ENCODE peak calls at places on chromosomes 7 and 10, in seven cellular contexts. One of them, this sample, is unnamed. For H3K36me3, the result is how much of the 10 kb centered on the place peaks cover.

GRCh38 chr10:55024718-55025117 is 223.7 kb upstream of the PCDH15 start:
- DNase-seq in HepG2: no peak
- DNase-seq in H1: no peak
- DNase-seq in HCT116: no peak
- DNase-seq in K562: no peak
- DNase-seq in GM12878: no peak
- DNase-seq in SK-N-SH: peak
- DNase-seq in this sample: no peak

GRCh38 chr10:132522521-132523411 is 14.8 kb upstream of the INPP5A start:
- DNase-seq in HCT116: no peak
- DNase-seq in HepG2: no peak
- DNase-seq in SK-N-SH: peak
- DNase-seq in GM12878: no peak
- DNase-seq in H1: no peak
- DNase-seq in K562: no peak
- DNase-seq in this sample: no peak

GRCh38 chr7:119283353-119283752 is 989.6 kb upstream of the KCND2 start:
- DNase-seq in HCT116: no peak
- DNase-seq in GM12878: no peak
- DNase-seq in K562: no peak
- DNase-seq in H1: no peak
- DNase-seq in SK-N-SH: peak
- DNase-seq in HepG2: no peak
- DNase-seq in this sample: no peak

GRCh38 chr7:116354171-116354545 is 143.8 kb downstream of the TES start:
- DNase-seq in H1: no peak
- DNase-seq in GM12878: no peak
- DNase-seq in K562: no peak
- DNase-seq in SK-N-SH: no peak
- DNase-seq in HCT116: no peak
- DNase-seq in HepG2: no peak
- DNase-seq in this sample: no peak

GRCh38 chr10:95755511-95756004 is 405 bp upstream of the ENTPD1 start:
- DNase-seq in SK-N-SH: no peak
- DNase-seq in H1: no peak
- DNase-seq in HCT116: no peak
- DNase-seq in K562: no peak
- DNase-seq in GM12878: peak
- DNase-seq in HepG2: peak
- DNase-seq in this sample: no peak

GRCh38 chr7:18352339-18353255 is 143.0 kb upstream of the HDAC9 start:
- DNase-seq in SK-N-SH: peak
- DNase-seq in HCT116: peak
- DNase-seq in GM12878: no peak
- DNase-seq in HepG2: peak
- DNase-seq in K562: peak
- DNase-seq in H1: peak
- DNase-seq in this sample: peak

GRCh38 chr10:123869015-123869414 is 22.6 kb downstream of the CPXM2 start:
- DNase-seq in GM12878: no peak
- DNase-seq in H1: peak
- DNase-seq in HepG2: no peak
- DNase-seq in HCT116: no peak
- DNase-seq in K562: no peak
- DNase-seq in SK-N-SH: no peak
- DNase-seq in this sample: no peak

GRCh38 chr7:44264221-44264956 is 61.0 kb downstream of the CAMK2B start:
- DNase-seq in GM12878: no peak
- DNase-seq in H1: no peak
- DNase-seq in K562: no peak
- DNase-seq in HCT116: no peak
- DNase-seq in SK-N-SH: peak
- DNase-seq in HepG2: no peak
- DNase-seq in this sample: no peak

GRCh38 chr7:141654551-141654950 is 47.4 kb downstream of the DENND11 start:
- DNase-seq in H1: no peak
- DNase-seq in K562: peak
- DNase-seq in HepG2: peak
- DNase-seq in GM12878: peak
- DNase-seq in HCT116: peak
- DNase-seq in SK-N-SH: peak
- DNase-seq in this sample: peak

GRCh38 chr10:97373456-97373855 is 27.7 kb downstream of the RRP12 start:
- DNase-seq in GM12878: no peak
- DNase-seq in SK-N-SH: no peak
- DNase-seq in K562: no peak
- DNase-seq in HepG2: no peak
- DNase-seq in H1: no peak
- DNase-seq in HCT116: no peak
- DNase-seq in this sample: no peak

GRCh38 chr7:25832456-25832855 is 319.5 kb upstream of the NFE2L3 start:
- DNase-seq in HepG2: peak
- DNase-seq in K562: no peak
- DNase-seq in H1: no peak
- DNase-seq in HCT116: no peak
- DNase-seq in GM12878: no peak
- DNase-seq in SK-N-SH: no peak
- DNase-seq in this sample: no peak

GRCh38 chr10:35765996-35766395 is 123.9 kb upstream of the FZD8 start:
- DNase-seq in H1: no peak
- DNase-seq in HepG2: no peak
- DNase-seq in SK-N-SH: no peak
- DNase-seq in HCT116: no peak
- DNase-seq in GM12878: no peak
- DNase-seq in K562: no peak
- DNase-seq in this sample: no peak

GRCh38 chr7:65927489-65928448 is 54.2 kb downstream of the GUSB start:
- DNase-seq in K562: peak
- DNase-seq in SK-N-SH: peak
- DNase-seq in GM12878: no peak
- DNase-seq in H1: no peak
- DNase-seq in HCT116: no peak
- DNase-seq in HepG2: no peak
- DNase-seq in this sample: no peak

GRCh38 chr10:72784551-72785421 is 92.8 kb downstream of the MCU start:
- DNase-seq in K562: no peak
- DNase-seq in GM12878: no peak
- DNase-seq in HepG2: no peak
- DNase-seq in H1: no peak
- DNase-seq in HCT116: peak
- DNase-seq in SK-N-SH: no peak
- DNase-seq in this sample: peak

GRCh38 chr7:47370461-47371042 is 211.4 kb downstream of the TNS3 start:
- DNase-seq in K562: no peak
- DNase-seq in HepG2: no peak
- DNase-seq in HCT116: no peak
- DNase-seq in GM12878: no peak
- DNase-seq in H1: no peak
- DNase-seq in SK-N-SH: no peak
- DNase-seq in this sample: no peak

GRCh38 chr7:51000956-51001355 is 218.3 kb upstream of the GRB10 start:
- DNase-seq in K562: no peak
- DNase-seq in H1: no peak
- DNase-seq in HepG2: no peak
- DNase-seq in SK-N-SH: no peak
- DNase-seq in GM12878: no peak
- DNase-seq in HCT116: no peak
- DNase-seq in this sample: no peak

GRCh38 chr7:5282464-5283316 is at the start of gene SLC29A4:
- DNase-seq in HepG2: no peak
- DNase-seq in SK-N-SH: peak
- DNase-seq in K562: peak
- DNase-seq in GM12878: no peak
- DNase-seq in H1: no peak
- DNase-seq in HCT116: peak
- DNase-seq in this sample: no peak

GRCh38 chr10:68666280-68666760 is 54.7 kb upstream of the CCAR1 start:
- DNase-seq in H1: no peak
- DNase-seq in GM12878: no peak
- DNase-seq in SK-N-SH: no peak
- DNase-seq in HCT116: no peak
- DNase-seq in HepG2: no peak
- DNase-seq in K562: no peak
- DNase-seq in this sample: no peak

GRCh38 chr10:58087896-58088295 is 179.8 kb downstream of the IPMK start:
- DNase-seq in HCT116: no peak
- DNase-seq in GM12878: no peak
- DNase-seq in HepG2: no peak
- DNase-seq in K562: no peak
- DNase-seq in H1: no peak
- DNase-seq in SK-N-SH: no peak
- DNase-seq in this sample: no peak
- TF ChIP-seq YY1 in HCT116: no peak
- TF ChIP-seq YY1 in GM12878: no peak
- TF ChIP-seq YY1 in HepG2: no peak
- TF ChIP-seq YY1 in K562: no peak
- TF ChIP-seq YY1 in H1: no peak
- TF ChIP-seq YY1 in SK-N-SH: no peak
- TF ChIP-seq YY1 in this sample: no peak

DNA sequence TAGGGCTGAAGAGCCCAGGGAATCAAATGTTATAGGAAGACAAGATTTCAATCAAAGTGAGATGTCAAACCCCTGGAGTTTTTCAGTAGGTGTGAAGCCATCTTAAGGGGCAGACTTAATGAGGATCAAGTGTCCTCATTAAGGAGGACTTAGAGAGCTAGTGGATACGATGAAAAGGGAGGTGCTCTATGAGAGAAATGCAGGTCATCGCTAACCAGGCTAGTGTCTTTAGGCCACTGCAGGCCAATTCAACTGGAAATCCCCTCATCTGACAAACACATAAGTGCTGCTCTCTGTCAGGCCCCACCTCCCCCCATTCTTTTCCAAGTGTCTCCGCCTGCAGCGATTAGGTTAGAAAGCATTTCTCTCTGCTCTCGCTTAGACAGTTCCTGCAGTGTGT is 33.8 kb downstream of the RBM28 start:
- DNase-seq in K562: no peak
- DNase-seq in GM12878: no peak
- DNase-seq in SK-N-SH: no peak
- DNase-seq in HepG2: no peak
- DNase-seq in H1: no peak
- DNase-seq in HCT116: no peak
- DNase-seq in this sample: no peak
- H3K36me3 ChIP-seq in K562: half or more
- H3K36me3 ChIP-seq in GM12878: under half
- H3K36me3 ChIP-seq in SK-N-SH: half or more
- H3K36me3 ChIP-seq in HepG2: half or more
- H3K36me3 ChIP-seq in H1: half or more
- H3K36me3 ChIP-seq in HCT116: under half
- H3K36me3 ChIP-seq in this sample: half or more

GRCh38 chr7:36291387-36292316 is 98.0 kb upstream of the ANLN start:
- DNase-seq in K562: peak
- DNase-seq in SK-N-SH: peak
- DNase-seq in HepG2: peak
- DNase-seq in HCT116: peak
- DNase-seq in GM12878: no peak
- DNase-seq in H1: peak
- DNase-seq in this sample: peak
- H3K4me3 ChIP-seq in K562: no peak
- H3K4me3 ChIP-seq in SK-N-SH: peak
- H3K4me3 ChIP-seq in HepG2: peak
- H3K4me3 ChIP-seq in HCT116: peak
- H3K4me3 ChIP-seq in GM12878: peak
- H3K4me3 ChIP-seq in H1: no peak
- H3K4me3 ChIP-seq in this sample: no peak

GRCh38 chr7:129363-130221 is 62.8 kb upstream of the FAM20C start:
- DNase-seq in SK-N-SH: no peak
- DNase-seq in K562: no peak
- DNase-seq in HCT116: no peak
- DNase-seq in H1: no peak
- DNase-seq in HepG2: no peak
- DNase-seq in GM12878: no peak
- DNase-seq in this sample: no peak
- TF ChIP-seq YY1 in SK-N-SH: no peak
- TF ChIP-seq YY1 in K562: no peak
- TF ChIP-seq YY1 in HCT116: no peak
- TF ChIP-seq YY1 in H1: no peak
- TF ChIP-seq YY1 in HepG2: no peak
- TF ChIP-seq YY1 in GM12878: no peak
- TF ChIP-seq YY1 in this sample: no peak

DNA sequence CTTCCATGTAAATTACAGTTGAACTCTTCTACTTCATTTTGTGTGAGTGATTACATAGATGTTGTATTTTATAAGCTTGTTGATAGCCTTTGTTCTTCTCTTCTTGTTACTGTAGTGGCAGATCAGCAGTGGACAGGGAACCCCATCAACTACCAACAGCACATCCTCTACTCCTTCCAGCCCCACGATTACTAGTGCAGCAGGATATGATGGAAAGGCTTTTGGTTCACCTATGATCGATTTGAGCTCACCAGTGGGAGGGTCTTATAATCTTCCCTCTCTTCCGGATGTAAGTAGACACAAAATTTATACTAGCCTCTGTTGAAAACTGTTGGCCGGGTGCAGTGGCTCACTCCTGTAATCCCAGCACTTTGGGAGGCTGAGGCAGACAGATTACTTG is 110.7 kb downstream of the TRIM24 start:
- DNase-seq in SK-N-SH: no peak
- DNase-seq in HCT116: no peak
- DNase-seq in GM12878: no peak
- DNase-seq in K562: no peak
- DNase-seq in HepG2: no peak
- DNase-seq in H1: no peak
- DNase-seq in this sample: no peak
- H3K36me3 ChIP-seq in SK-N-SH: half or more
- H3K36me3 ChIP-seq in HCT116: under half
- H3K36me3 ChIP-seq in GM12878: under half
- H3K36me3 ChIP-seq in K562: half or more
- H3K36me3 ChIP-seq in HepG2: half or more
- H3K36me3 ChIP-seq in H1: half or more
- H3K36me3 ChIP-seq in this sample: half or more

DNA sequence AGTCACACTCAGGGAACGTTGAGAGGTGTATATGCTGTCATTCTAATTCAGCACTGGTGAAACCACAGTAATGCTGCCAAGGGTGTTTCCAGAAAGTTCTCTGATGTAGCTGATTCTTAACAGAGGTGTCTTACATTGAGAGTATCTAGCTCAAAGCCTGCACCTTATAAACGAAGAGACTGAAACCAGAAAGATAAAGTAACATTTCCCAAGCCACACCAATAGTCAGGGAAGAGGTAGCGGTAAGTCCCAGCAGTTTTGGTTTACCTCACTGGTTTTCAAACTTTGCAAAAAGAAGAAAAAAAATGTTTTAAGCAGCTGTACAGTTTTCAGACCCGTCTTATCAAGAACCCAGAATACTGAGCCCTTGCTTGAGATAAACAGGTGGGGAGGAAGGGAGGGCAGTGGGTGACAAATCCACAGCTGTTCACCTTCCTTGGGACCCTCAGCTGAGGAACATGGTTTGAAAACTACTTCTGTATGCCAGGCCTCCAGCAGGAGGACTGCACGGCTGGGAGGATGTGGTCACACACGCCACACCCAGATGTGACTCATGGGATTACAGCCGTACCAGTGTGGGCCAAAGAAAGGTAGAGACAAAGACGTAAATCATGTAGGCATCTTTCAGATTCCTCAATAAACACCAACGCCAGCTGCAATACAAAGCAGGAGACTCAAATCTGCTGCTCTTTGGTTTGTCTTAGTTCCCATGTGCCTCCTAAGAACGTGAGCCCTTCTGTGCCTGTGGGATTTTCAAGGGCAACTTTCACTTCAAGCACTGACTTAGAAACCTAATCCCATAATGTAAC is 64.0 kb upstream of the GSDME start:
- DNase-seq in H1: no peak
- DNase-seq in GM12878: peak
- DNase-seq in HCT116: peak
- DNase-seq in K562: peak
- DNase-seq in HepG2: peak
- DNase-seq in SK-N-SH: no peak
- DNase-seq in this sample: no peak
- H3K4me3 ChIP-seq in H1: no peak
- H3K4me3 ChIP-seq in GM12878: no peak
- H3K4me3 ChIP-seq in HCT116: no peak
- H3K4me3 ChIP-seq in K562: no peak
- H3K4me3 ChIP-seq in HepG2: no peak
- H3K4me3 ChIP-seq in SK-N-SH: no peak
- H3K4me3 ChIP-seq in this sample: no peak

This sample was measured in NT2/D1.